ENCODE peak calls at places on chromosome 1, in ten cellular contexts. A, V, G, E, S, O, N, Y, R and U are unnamed samples.

GRCh38 chr1:204213668-204214662 is at the start of gene GOLT1A:
- DNase-seq in E (peak), A (peak), Y (no peak), V (peak), O (peak), S (peak), N (peak), R (peak), G (peak), U (peak)

GRCh38 chr1:179087665-179088064 is 5.8 kb downstream of the TOR3A start:
- DNase-seq in V (no peak), A (no peak), Y (no peak), O (no peak), N (peak), R (no peak), G (peak), E (peak), S (no peak), U (no peak)

GRCh38 chr1:96792220-96792619 is 70.6 kb downstream of the PTBP2 start:
- DNase-seq in S (no peak), R (no peak), Y (no peak), N (no peak), G (no peak), O (no peak), A (no peak), V (no peak), E (no peak), U (no peak)

GRCh38 chr1:9422921-9423505 is 116.3 kb upstream of the SLC25A33 start:
- DNase-seq in A (no peak), R (peak), O (no peak), Y (no peak), E (no peak), V (no peak), N (peak), S (no peak), G (no peak), U (no peak)

GRCh38 chr1:218996362-218996761 is 177.3 kb upstream of the LYPLAL1 start:
- DNase-seq in G (no peak), Y (no peak), A (no peak), E (no peak), S (no peak), N (no peak), R (no peak), O (no peak), V (no peak), U (no peak)

GRCh38 chr1:67748630-67749029 is 63.6 kb downstream of the GADD45A start:
- DNase-seq in N (no peak), O (no peak), S (no peak), Y (no peak), G (peak), E (no peak), A (no peak), R (no peak), V (no peak), U (peak)

GRCh38 chr1:121408354-121408753 is 223.6 kb downstream of the SRGAP2C start:
- DNase-seq in O (no peak), Y (no peak), E (no peak), G (no peak), V (no peak), A (no peak), N (no peak), S (no peak), R (no peak), U (no peak)

GRCh38 chr1:115280073-115280472 is 58.0 kb downstream of the NGF start:
- DNase-seq in N (no peak), S (no peak), E (no peak), R (no peak), A (no peak), Y (no peak), G (no peak), V (no peak), O (no peak), U (no peak)

GRCh38 chr1:94648225-94649007 is 106.9 kb upstream of the F3 start:
- DNase-seq in S (no peak), A (no peak), V (no peak), G (no peak), E (no peak), R (peak), N (no peak), O (no peak), Y (no peak), U (peak)

GRCh38 chr1:91402023-91402422 is 2.6 kb downstream of the HFM1 start:
- DNase-seq in A (no peak), R (no peak), E (peak), O (no peak), S (no peak), N (no peak), G (peak), V (no peak), Y (no peak), U (peak)

GRCh38 chr1:55286851-55287602 is 71.9 kb upstream of the USP24 start:
- DNase-seq in S (no peak), N (no peak), V (no peak), G (no peak), O (no peak), A (no peak), E (no peak), Y (no peak), R (no peak), U (no peak)

GRCh38 chr1:55275151-55275748 is 60.1 kb upstream of the USP24 start:
- DNase-seq in R (no peak), A (peak), S (no peak), V (no peak), O (peak), E (no peak), N (no peak), Y (no peak), G (no peak), U (no peak)

GRCh38 chr1:6460349-6461236 is 5.4 kb downstream of the TNFRSF25 start:
- DNase-seq in O (no peak), S (peak), G (peak), Y (no peak), E (no peak), V (no peak), N (no peak), A (no peak), R (no peak), U (no peak)

GRCh38 chr1:180237850-180238476 is 7.9 kb downstream of the LHX4 start:
- DNase-seq in S (no peak), E (peak), N (no peak), Y (no peak), O (no peak), R (no peak), V (no peak), G (peak), A (no peak), U (no peak)

GRCh38 chr1:25922633-25923567 is 16.7 kb upstream of the STMN1 start:
- DNase-seq in A (no peak), E (peak), Y (no peak), V (peak), R (peak), G (peak), S (peak), O (peak), N (no peak), U (peak)